ENCODE peak calls at places on chromosomes 7 and 10, in eight cellular contexts. One of them, this sample, is unnamed.

GRCh38 chr7:85232068-85232467 is 45.2 kb upstream of the SEMA3D start:
- DNase-seq in H9: no peak
- DNase-seq in ovary: no peak
- DNase-seq in tibial artery: no peak
- DNase-seq in upper lobe of right lung: no peak
- DNase-seq in left lung: no peak
- DNase-seq in Panc1: no peak
- DNase-seq in cardiac muscle cell: no peak
- DNase-seq in this sample: no peak

GRCh38 chr7:157679607-157680006 is 342.8 kb downstream of the DNAJB6 start:
- DNase-seq in H9: peak; percentile 16
- DNase-seq in ovary: no peak
- DNase-seq in tibial artery: peak; percentile 33
- DNase-seq in upper lobe of right lung: no peak
- DNase-seq in left lung: no peak
- DNase-seq in Panc1: no peak
- DNase-seq in cardiac muscle cell: no peak
- DNase-seq in this sample: no peak

GRCh38 chr7:132907380-132907940 is 174.4 kb downstream of the CHCHD3 start:
- DNase-seq in H9: no peak
- DNase-seq in ovary: no peak
- DNase-seq in tibial artery: no peak
- DNase-seq in upper lobe of right lung: no peak
- DNase-seq in left lung: no peak
- DNase-seq in Panc1: no peak
- DNase-seq in cardiac muscle cell: no peak
- DNase-seq in this sample: no peak

GRCh38 chr10:28694530-28694929 is 17.2 kb downstream of the BAMBI start:
- DNase-seq in H9: no peak
- DNase-seq in ovary: no peak
- DNase-seq in tibial artery: no peak
- DNase-seq in upper lobe of right lung: no peak
- DNase-seq in left lung: no peak
- DNase-seq in Panc1: no peak
- DNase-seq in cardiac muscle cell: no peak
- DNase-seq in this sample: no peak

GRCh38 chr7:98520356-98520932 is 96.6 kb upstream of the NPTX2 start:
- DNase-seq in H9: no peak
- DNase-seq in ovary: no peak
- DNase-seq in tibial artery: no peak
- DNase-seq in upper lobe of right lung: peak; percentile 33
- DNase-seq in left lung: no peak
- DNase-seq in Panc1: no peak
- DNase-seq in cardiac muscle cell: no peak
- DNase-seq in this sample: no peak

GRCh38 chr10:58511765-58512469 is 755 bp upstream of the BICC1 start:
- DNase-seq in H9: peak; percentile 34
- DNase-seq in ovary: peak; percentile 57
- DNase-seq in tibial artery: peak; percentile 65
- DNase-seq in upper lobe of right lung: no peak
- DNase-seq in left lung: no peak
- DNase-seq in Panc1: no peak
- DNase-seq in cardiac muscle cell: peak; percentile 44
- DNase-seq in this sample: peak; percentile 39

GRCh38 chr10:47253651-47254375 is 46.2 kb upstream of the GDF10 start:
- DNase-seq in H9: no peak
- DNase-seq in ovary: no peak
- DNase-seq in tibial artery: peak; percentile 84
- DNase-seq in upper lobe of right lung: no peak
- DNase-seq in left lung: no peak
- DNase-seq in Panc1: no peak
- DNase-seq in cardiac muscle cell: peak; percentile 48
- DNase-seq in this sample: no peak

GRCh38 chr10:17234541-17234940 is 6.5 kb downstream of the VIM start:
- DNase-seq in H9: no peak
- DNase-seq in ovary: no peak
- DNase-seq in tibial artery: no peak
- DNase-seq in upper lobe of right lung: no peak
- DNase-seq in left lung: no peak
- DNase-seq in Panc1: no peak
- DNase-seq in cardiac muscle cell: no peak
- DNase-seq in this sample: no peak

GRCh38 chr10:43970018-43970698 is 321.5 kb upstream of the ZNF32 start:
- DNase-seq in H9: no peak
- DNase-seq in ovary: no peak
- DNase-seq in tibial artery: no peak
- DNase-seq in upper lobe of right lung: peak; percentile 44
- DNase-seq in left lung: no peak
- DNase-seq in Panc1: no peak
- DNase-seq in cardiac muscle cell: no peak
- DNase-seq in this sample: no peak

GRCh38 chr7:101363734-101364374 is 1.2 kb downstream of the COL26A1 start:
- DNase-seq in H9: peak; percentile 76
- DNase-seq in ovary: peak; percentile 58
- DNase-seq in tibial artery: peak; percentile 68
- DNase-seq in upper lobe of right lung: peak; percentile 83
- DNase-seq in left lung: peak; percentile 51
- DNase-seq in Panc1: peak; percentile 7
- DNase-seq in cardiac muscle cell: peak; percentile 81
- DNase-seq in this sample: peak; percentile 40

GRCh38 chr7:100887186-100887954 is 2.1 kb downstream of the UFSP1 start:
- DNase-seq in H9: no peak
- DNase-seq in ovary: no peak
- DNase-seq in tibial artery: no peak
- DNase-seq in upper lobe of right lung: no peak
- DNase-seq in left lung: no peak
- DNase-seq in Panc1: no peak
- DNase-seq in cardiac muscle cell: no peak
- DNase-seq in this sample: no peak

GRCh38 chr7:262251-262572 is 27.8 kb upstream of the FOXL3 start:
- DNase-seq in H9: no peak
- DNase-seq in ovary: no peak
- DNase-seq in tibial artery: peak; percentile 45
- DNase-seq in upper lobe of right lung: peak; percentile 37
- DNase-seq in left lung: peak; percentile 17
- DNase-seq in Panc1: no peak
- DNase-seq in cardiac muscle cell: no peak
- DNase-seq in this sample: no peak

GRCh38 chr7:39950473-39951155 is 558 bp downstream of the CDK13 start:
- DNase-seq in H9: no peak
- DNase-seq in ovary: no peak
- DNase-seq in tibial artery: peak; percentile 73
- DNase-seq in upper lobe of right lung: peak; percentile 87
- DNase-seq in left lung: peak; percentile 58
- DNase-seq in Panc1: no peak
- DNase-seq in cardiac muscle cell: peak; percentile 59
- DNase-seq in this sample: no peak

GRCh38 chr7:106064329-106064728 is 47.8 kb downstream of the SYPL1 start:
- DNase-seq in H9: no peak
- DNase-seq in ovary: no peak
- DNase-seq in tibial artery: no peak
- DNase-seq in upper lobe of right lung: no peak
- DNase-seq in left lung: no peak
- DNase-seq in Panc1: no peak
- DNase-seq in cardiac muscle cell: no peak
- DNase-seq in this sample: no peak

GRCh38 chr7:131090866-131091692 is 236.6 kb upstream of the MKLN1 start:
- DNase-seq in H9: no peak
- DNase-seq in ovary: no peak
- DNase-seq in tibial artery: no peak
- DNase-seq in upper lobe of right lung: no peak
- DNase-seq in left lung: no peak
- DNase-seq in Panc1: no peak
- DNase-seq in cardiac muscle cell: peak; percentile 14
- DNase-seq in this sample: no peak

GRCh38 chr10:60975716-60976115 is 31.7 kb upstream of the RHOBTB1 start:
- DNase-seq in H9: no peak
- DNase-seq in ovary: no peak
- DNase-seq in tibial artery: no peak
- DNase-seq in upper lobe of right lung: no peak
- DNase-seq in left lung: no peak
- DNase-seq in Panc1: no peak
- DNase-seq in cardiac muscle cell: no peak
- DNase-seq in this sample: no peak
- H3K27ac ChIP-seq in H9: no peak overlapping the region
- H3K27ac ChIP-seq in ovary: no peak overlapping the region
- H3K27ac ChIP-seq in tibial artery: no peak overlapping the region
- H3K27ac ChIP-seq in upper lobe of right lung: no peak overlapping the region
- H3K27ac ChIP-seq in left lung: no peak overlapping the region
- H3K27ac ChIP-seq in Panc1: no peak overlapping the region
- H3K27ac ChIP-seq in cardiac muscle cell: no peak overlapping the region
- H3K27ac ChIP-seq in this sample: no peak overlapping the region

GRCh38 chr10:14564268-14564744 is 210.4 kb downstream of the FAM107B start:
- DNase-seq in H9: no peak
- DNase-seq in ovary: no peak
- DNase-seq in tibial artery: no peak
- DNase-seq in upper lobe of right lung: no peak
- DNase-seq in left lung: no peak
- DNase-seq in Panc1: no peak
- DNase-seq in cardiac muscle cell: no peak
- DNase-seq in this sample: no peak

GRCh38 chr10:14567421-14567820 is 207.3 kb downstream of the FAM107B start:
- DNase-seq in H9: no peak
- DNase-seq in ovary: no peak
- DNase-seq in tibial artery: no peak
- DNase-seq in upper lobe of right lung: no peak
- DNase-seq in left lung: no peak
- DNase-seq in Panc1: no peak
- DNase-seq in cardiac muscle cell: no peak
- DNase-seq in this sample: no peak

GRCh38 chr10:14565199-14565598 is 209.5 kb downstream of the FAM107B start:
- DNase-seq in H9: no peak
- DNase-seq in ovary: no peak
- DNase-seq in tibial artery: no peak
- DNase-seq in upper lobe of right lung: no peak
- DNase-seq in left lung: no peak
- DNase-seq in Panc1: no peak
- DNase-seq in cardiac muscle cell: peak; percentile 22
- DNase-seq in this sample: no peak

GRCh38 chr10:14569274-14570060 is 205.2 kb downstream of the FAM107B start:
- DNase-seq in H9: peak; percentile 9
- DNase-seq in ovary: no peak
- DNase-seq in tibial artery: no peak
- DNase-seq in upper lobe of right lung: no peak
- DNase-seq in left lung: no peak
- DNase-seq in Panc1: no peak
- DNase-seq in cardiac muscle cell: no peak
- DNase-seq in this sample: no peak

DNA sequence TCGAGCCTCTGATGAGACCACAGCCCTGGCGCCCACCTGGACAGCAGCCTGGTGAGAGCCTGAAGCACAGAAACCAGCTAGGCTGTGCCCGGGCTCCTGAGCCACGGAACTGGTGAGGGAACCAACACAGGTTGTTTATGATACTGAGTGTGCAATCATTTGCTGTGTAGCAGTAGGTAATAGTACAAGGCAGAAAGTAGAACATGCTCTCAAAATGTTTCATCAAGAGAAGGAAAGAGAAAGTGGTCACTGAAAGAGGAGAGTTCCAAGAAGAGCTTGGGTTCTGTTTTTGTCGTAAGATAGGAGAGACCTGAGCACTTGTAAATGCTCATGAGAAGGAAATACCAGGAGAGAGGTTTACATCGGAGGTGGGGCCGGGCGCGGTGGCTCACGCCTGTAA is 208.2 kb downstream of the FAM107B start:
- DNase-seq in H9: no peak
- DNase-seq in ovary: no peak
- DNase-seq in tibial artery: no peak
- DNase-seq in upper lobe of right lung: no peak
- DNase-seq in left lung: no peak
- DNase-seq in Panc1: no peak
- DNase-seq in cardiac muscle cell: no peak
- DNase-seq in this sample: no peak
- H3K27ac ChIP-seq in H9: no peak overlapping the region
- H3K27ac ChIP-seq in ovary: no peak overlapping the region
- H3K27ac ChIP-seq in tibial artery: no peak overlapping the region
- H3K27ac ChIP-seq in upper lobe of right lung: no peak overlapping the region
- H3K27ac ChIP-seq in left lung: peak overlapping the region; percentile 57
- H3K27ac ChIP-seq in Panc1: no peak overlapping the region
- H3K27ac ChIP-seq in cardiac muscle cell: no peak overlapping the region
- H3K27ac ChIP-seq in this sample: no peak overlapping the region

GRCh38 chr10:30207485-30208052 is 141.5 kb downstream of the MTPAP start:
- DNase-seq in H9: no peak
- DNase-seq in ovary: no peak
- DNase-seq in tibial artery: no peak
- DNase-seq in upper lobe of right lung: no peak
- DNase-seq in left lung: no peak
- DNase-seq in Panc1: no peak
- DNase-seq in cardiac muscle cell: peak; percentile 37
- DNase-seq in this sample: no peak
- H3K27ac ChIP-seq in H9: no peak overlapping the region
- H3K27ac ChIP-seq in ovary: no peak overlapping the region
- H3K27ac ChIP-seq in tibial artery: no peak overlapping the region
- H3K27ac ChIP-seq in upper lobe of right lung: no peak overlapping the region
- H3K27ac ChIP-seq in left lung: no peak overlapping the region
- H3K27ac ChIP-seq in Panc1: peak overlapping the region; percentile 68
- H3K27ac ChIP-seq in cardiac muscle cell: peak overlapping the region; percentile 65
- H3K27ac ChIP-seq in this sample: no peak overlapping the region

GRCh38 chr10:23200997-23201652 is 9.0 kb downstream of the PTF1A start:
- DNase-seq in H9: no peak
- DNase-seq in ovary: no peak
- DNase-seq in tibial artery: no peak
- DNase-seq in upper lobe of right lung: no peak
- DNase-seq in left lung: no peak
- DNase-seq in Panc1: no peak
- DNase-seq in cardiac muscle cell: no peak
- DNase-seq in this sample: no peak

GRCh38 chr10:23203369-23204325 is 11.5 kb downstream of the PTF1A start:
- DNase-seq in H9: no peak
- DNase-seq in ovary: no peak
- DNase-seq in tibial artery: no peak
- DNase-seq in upper lobe of right lung: no peak
- DNase-seq in left lung: no peak
- DNase-seq in Panc1: no peak
- DNase-seq in cardiac muscle cell: no peak
- DNase-seq in this sample: no peak

GRCh38 chr10:23200586-23200985 is 8.5 kb downstream of the PTF1A start:
- DNase-seq in H9: no peak
- DNase-seq in ovary: no peak
- DNase-seq in tibial artery: no peak
- DNase-seq in upper lobe of right lung: no peak
- DNase-seq in left lung: no peak
- DNase-seq in Panc1: no peak
- DNase-seq in cardiac muscle cell: no peak
- DNase-seq in this sample: no peak

GRCh38 chr10:23202736-23203135 is 10.6 kb downstream of the PTF1A start:
- DNase-seq in H9: no peak
- DNase-seq in ovary: no peak
- DNase-seq in tibial artery: no peak
- DNase-seq in upper lobe of right lung: no peak
- DNase-seq in left lung: no peak
- DNase-seq in Panc1: no peak
- DNase-seq in cardiac muscle cell: no peak
- DNase-seq in this sample: no peak

DNA sequence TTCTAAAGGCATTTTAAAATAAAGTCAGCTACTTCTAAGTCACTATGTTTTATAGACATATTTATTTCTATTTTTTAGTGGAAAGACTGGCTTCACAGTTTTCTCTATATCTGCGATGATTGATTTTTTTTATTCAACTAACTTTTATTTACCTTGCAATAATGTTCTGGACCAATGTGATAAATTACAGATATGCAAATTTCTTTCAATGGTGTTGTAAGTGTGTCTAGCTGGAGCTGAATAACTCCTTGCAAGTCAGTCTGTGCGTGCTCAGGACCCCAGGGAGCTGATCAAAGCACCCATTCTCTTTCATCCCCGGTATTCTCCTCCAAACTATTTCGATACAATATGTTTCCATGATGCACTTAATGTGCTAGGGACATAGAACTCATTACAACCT is 9.7 kb downstream of the PTF1A start:
- DNase-seq in H9: no peak
- DNase-seq in ovary: no peak
- DNase-seq in tibial artery: no peak
- DNase-seq in upper lobe of right lung: no peak
- DNase-seq in left lung: no peak
- DNase-seq in Panc1: no peak
- DNase-seq in cardiac muscle cell: no peak
- DNase-seq in this sample: no peak
- H3K27ac ChIP-seq in H9: no peak overlapping the region
- H3K27ac ChIP-seq in ovary: no peak overlapping the region
- H3K27ac ChIP-seq in tibial artery: no peak overlapping the region
- H3K27ac ChIP-seq in upper lobe of right lung: no peak overlapping the region
- H3K27ac ChIP-seq in left lung: no peak overlapping the region
- H3K27ac ChIP-seq in Panc1: no peak overlapping the region
- H3K27ac ChIP-seq in cardiac muscle cell: no peak overlapping the region
- H3K27ac ChIP-seq in this sample: no peak overlapping the region